ENCODE peak calls at places on chromosomes 5 and 9, in eight cellular contexts. Z, U, Q, G, I, N, X and S are unnamed samples.

GRCh38 chr5:57324888-57325287 is 151.0 kb downstream of the GPBP1 start:
- DNase-seq in Z (no peak), U (no peak), Q (no peak), G (no peak), I (no peak), N (no peak), X (no peak), S (no peak)

GRCh38 chr5:17991775-17992174 is 357.5 kb downstream of the TAF11L14 start:
- DNase-seq in Z (no peak), U (no peak), Q (no peak), G (no peak), I (no peak), N (no peak), X (no peak), S (no peak)

GRCh38 chr5:78215972-78216371 is 78.5 kb downstream of the AP3B1 start:
- DNase-seq in Z (no peak), U (no peak), Q (no peak), G (no peak), I (no peak), N (no peak), X (no peak), S (no peak)

GRCh38 chr5:119021333-119021732 is 33.0 kb upstream of the DTWD2 start:
- DNase-seq in Z (no peak), U (no peak), Q (no peak), G (no peak), I (no peak), N (no peak), X (no peak), S (no peak)

GRCh38 chr9:127199001-127199791 is 65.4 kb upstream of the GARNL3 start:
- DNase-seq in Z (peak; percentile 53), U (peak; percentile 94), Q (peak; percentile 82), G (peak; percentile 80), I (peak; percentile 65), N (peak; percentile 84), X (peak; percentile 42), S (peak; percentile 66)

GRCh38 chr9:16252631-16253030 is 617.8 kb downstream of the BNC2 start:
- DNase-seq in Z (no peak), U (peak; percentile 26), Q (no peak), G (no peak), I (no peak), N (no peak), X (no peak), S (no peak)

GRCh38 chr9:119088002-119088401 is 281.2 kb downstream of the BRINP1 start:
- DNase-seq in Z (no peak), U (peak; percentile 29), Q (no peak), G (no peak), I (no peak), N (no peak), X (no peak), S (no peak)

GRCh38 chr9:2019723-2020122 is 4.6 kb downstream of the SMARCA2 start:
- DNase-seq in Z (no peak), U (no peak), Q (no peak), G (no peak), I (no peak), N (no peak), X (no peak), S (no peak)

GRCh38 chr9:108039491-108039890 is 549.9 kb upstream of the KLF4 start:
- DNase-seq in Z (no peak), U (no peak), Q (peak; percentile 55), G (no peak), I (no peak), N (no peak), X (peak; percentile 89), S (peak; percentile 63)

GRCh38 chr5:155103164-155103563 is 89.6 kb downstream of the KIF4B start:
- DNase-seq in Z (no peak), U (no peak), Q (peak; percentile 33), G (no peak), I (no peak), N (no peak), X (peak; percentile 20), S (no peak)

GRCh38 chr9:7342229-7342628 is 457.3 kb downstream of the DMAC1 start:
- DNase-seq in Z (no peak), U (peak; percentile 11), Q (no peak), G (no peak), I (no peak), N (no peak), X (no peak), S (no peak)

GRCh38 chr5:95284512-95285405 is at the start of gene MCTP1:
- DNase-seq in Z (peak; percentile 48), U (peak; percentile 67), Q (peak; percentile 40), G (no peak), I (no peak), N (peak; percentile 46), X (peak; percentile 30), S (no peak)

GRCh38 chr5:17180957-17181723 is 36.3 kb upstream of the BASP1 start:
- DNase-seq in Z (peak; percentile 60), U (no peak), Q (peak; percentile 99), G (no peak), I (no peak), N (peak; percentile 75), X (peak; percentile 99), S (peak; percentile 99)

GRCh38 chr5:82512025-82512424 is 233.9 kb upstream of the RPS23 start:
- DNase-seq in Z (no peak), U (no peak), Q (no peak), G (no peak), I (no peak), N (no peak), X (no peak), S (no peak)

GRCh38 chr5:83026507-83026906 is 50.7 kb downstream of the TMEM167A start:
- DNase-seq in Z (no peak), U (peak; percentile 56), Q (no peak), G (no peak), I (no peak), N (no peak), X (no peak), S (no peak)

GRCh38 chr5:157575096-157575872 is at the start of gene ADAM19:
- DNase-seq in Z (peak; percentile 74), U (peak; percentile 79), Q (peak; percentile 82), G (peak; percentile 29), I (peak; percentile 46), N (peak; percentile 80), X (peak; percentile 66), S (no peak)

GRCh38 chr9:103928452-103928851 is 165.7 kb upstream of the SMC2 start:
- DNase-seq in Z (no peak), U (no peak), Q (peak; percentile 39), G (no peak), I (no peak), N (no peak), X (no peak), S (no peak)

GRCh38 chr9:108053555-108054061 is 564.0 kb upstream of the KLF4 start:
- DNase-seq in Z (peak; percentile 50), U (peak; percentile 1), Q (peak; percentile 51), G (peak; percentile 60), I (no peak), N (peak; percentile 7), X (peak; percentile 76), S (peak; percentile 62)

GRCh38 chr5:143143973-143144372 is 259.5 kb downstream of the NR3C1 start:
- DNase-seq in Z (no peak), U (no peak), Q (peak; percentile 79), G (no peak), I (no peak), N (no peak), X (peak; percentile 61), S (peak; percentile 81)

GRCh38 chr5:131684595-131684994 is 49.6 kb upstream of the RAPGEF6 start:
- DNase-seq in Z (no peak), U (no peak), Q (no peak), G (no peak), I (no peak), N (no peak), X (no peak), S (no peak)

GRCh38 chr9:134827993-134828392 is 52.6 kb upstream of the FCN2 start:
- DNase-seq in Z (no peak), U (no peak), Q (no peak), G (no peak), I (no peak), N (no peak), X (no peak), S (no peak)

GRCh38 chr9:122040573-122041242 is 52.4 kb downstream of the TTLL11 start:
- DNase-seq in Z (no peak), U (no peak), Q (peak; percentile 48), G (no peak), I (no peak), N (no peak), X (no peak), S (no peak)